ENCODE peak calls at places on chromosomes 6 and 20, in nine cellular contexts. Y, Q, S, Z, E, J, F, A and R are unnamed samples.

GRCh38 chr6:167573461-167574215 is 248.8 kb downstream of the TTLL2 start:
- DNase-seq in Y (peak), Q (no peak), S (no peak), Z (no peak), E (no peak), J (peak), F (no peak), A (peak), R (peak)

GRCh38 chr6:140225587-140226438 is 851.4 kb upstream of the CITED2 start:
- DNase-seq in Y (no peak), Q (no peak), S (peak), Z (no peak), E (no peak), J (peak), F (no peak), A (no peak), R (no peak)

GRCh38 chr20:46872315-46873211 is 22.1 kb upstream of the EYA2 start:
- DNase-seq in Y (no peak), Q (no peak), S (no peak), Z (no peak), E (no peak), J (peak), F (no peak), A (no peak), R (no peak)

GRCh38 chr6:134950482-134950881 is 581 bp upstream of the ALDH8A1 start:
- DNase-seq in Y (no peak), Q (no peak), S (no peak), Z (no peak), E (no peak), J (no peak), F (no peak), A (no peak), R (no peak)

GRCh38 chr20:1377984-1378742 is 14.7 kb downstream of the FKBP1A start:
- DNase-seq in Y (no peak), Q (no peak), S (peak), Z (no peak), E (peak), J (no peak), F (no peak), A (no peak), R (no peak)

GRCh38 chr6:138464085-138464484 is 35.2 kb downstream of the NHSL1 start:
- DNase-seq in Y (no peak), Q (no peak), S (no peak), Z (no peak), E (no peak), J (no peak), F (no peak), A (no peak), R (no peak)

GRCh38 chr6:34144581-34145160 is 1.2 kb downstream of the GRM4 start:
- DNase-seq in Y (no peak), Q (no peak), S (no peak), Z (no peak), E (no peak), J (no peak), F (no peak), A (no peak), R (no peak)

GRCh38 chr20:59071224-59071623 is 28.6 kb upstream of the PRELID3B start:
- DNase-seq in Y (no peak), Q (no peak), S (no peak), Z (no peak), E (no peak), J (no peak), F (no peak), A (no peak), R (no peak)

GRCh38 chr20:15584507-15584906 is 988.7 kb downstream of the KIF16B start:
- DNase-seq in Y (no peak), Q (no peak), S (no peak), Z (no peak), E (no peak), J (no peak), F (no peak), A (no peak), R (no peak)

GRCh38 chr6:136989591-136990578 is 54.9 kb downstream of the IL20RA start:
- DNase-seq in Y (peak), Q (no peak), S (no peak), Z (peak), E (no peak), J (peak), F (peak), A (no peak), R (no peak)

GRCh38 chr6:159094444-159095252 is 49.9 kb upstream of the TAGAP start:
- DNase-seq in Y (no peak), Q (no peak), S (no peak), Z (no peak), E (no peak), J (no peak), F (peak), A (no peak), R (no peak)

GRCh38 chr20:57621426-57622200 is 1.4 kb upstream of the ZBP1 start:
- DNase-seq in Y (no peak), Q (no peak), S (no peak), Z (no peak), E (no peak), J (no peak), F (no peak), A (peak), R (no peak)

GRCh38 chr20:24868396-24868927 is 80.6 kb upstream of the CST7 start:
- DNase-seq in Y (no peak), Q (no peak), S (peak), Z (no peak), E (no peak), J (no peak), F (no peak), A (no peak), R (no peak)

GRCh38 chr20:64050261-64051032 is 1.0 kb upstream of the SOX18 start:
- DNase-seq in Y (no peak), Q (no peak), S (no peak), Z (no peak), E (no peak), J (no peak), F (no peak), A (no peak), R (no peak)

GRCh38 chr6:2848851-2849250 is 7.2 kb upstream of the SERPINB1 start:
- DNase-seq in Y (no peak), Q (no peak), S (no peak), Z (no peak), E (no peak), J (no peak), F (no peak), A (no peak), R (no peak)

GRCh38 chr6:10194816-10195639 is 219.8 kb downstream of the TFAP2A start:
- DNase-seq in Y (no peak), Q (no peak), S (no peak), Z (no peak), E (no peak), J (no peak), F (peak), A (no peak), R (no peak)

GRCh38 chr6:9197726-9198125 is 762.4 kb upstream of the SLC35B3 start:
- DNase-seq in Y (no peak), Q (no peak), S (no peak), Z (no peak), E (no peak), J (no peak), F (no peak), A (no peak), R (no peak)

GRCh38 chr6:155330133-155330734 is 15.9 kb upstream of the TFB1M start:
- DNase-seq in Y (no peak), Q (no peak), S (no peak), Z (no peak), E (no peak), J (no peak), F (no peak), A (no peak), R (no peak)

GRCh38 chr20:61830241-61830930 is 235.3 kb downstream of the TAF4 start:
- DNase-seq in Y (no peak), Q (no peak), S (no peak), Z (no peak), E (no peak), J (no peak), F (no peak), A (no peak), R (no peak)

GRCh38 chr6:75094614-75095321 is 111.1 kb downstream of the COL12A1 start:
- DNase-seq in Y (no peak), Q (no peak), S (peak), Z (no peak), E (no peak), J (peak), F (no peak), A (no peak), R (no peak)

GRCh38 chr20:63014710-63015109 is 7.9 kb upstream of the BHLHE23 start:
- DNase-seq in Y (no peak), Q (no peak), S (no peak), Z (no peak), E (no peak), J (peak), F (no peak), A (no peak), R (no peak)

GRCh38 chr6:3324262-3324942 is 65.7 kb downstream of the PSMG4 start:
- DNase-seq in Y (no peak), Q (no peak), S (peak), Z (peak), E (peak), J (peak), F (peak), A (no peak), R (peak)

GRCh38 chr6:87473419-87473903 is 687 bp downstream of the SLC35A1 start:
- DNase-seq in Y (no peak), Q (peak), S (peak), Z (peak), E (no peak), J (peak), F (peak), A (no peak), R (no peak)

GRCh38 chr6:43952746-43953145 is 174.5 kb downstream of the MRPL14 start:
- DNase-seq in Y (no peak), Q (no peak), S (peak), Z (no peak), E (no peak), J (no peak), F (peak), A (no peak), R (no peak)

GRCh38 chr20:35741892-35742740 is at the start of gene RBM39:
- DNase-seq in Y (peak), Q (peak), S (peak), Z (peak), E (peak), J (peak), F (peak), A (peak), R (peak)
- TF ChIP-seq CTCF in Y (peak), Q (peak), S (peak), Z (peak), E (peak), J (peak), F (no peak), A (peak), R (no peak)

GRCh38 chr6:5645903-5646302 is 360.8 kb downstream of the NRN1 start:
- DNase-seq in Y (no peak), Q (no peak), S (no peak), Z (no peak), E (no peak), J (no peak), F (no peak), A (no peak), R (no peak)

GRCh38 chr6:5640614-5641013 is 366.1 kb downstream of the NRN1 start:
- DNase-seq in Y (no peak), Q (no peak), S (no peak), Z (no peak), E (no peak), J (no peak), F (no peak), A (no peak), R (no peak)

GRCh38 chr6:5644523-5645183 is 362.1 kb downstream of the NRN1 start:
- DNase-seq in Y (no peak), Q (no peak), S (no peak), Z (no peak), E (no peak), J (no peak), F (no peak), A (no peak), R (no peak)

DNA sequence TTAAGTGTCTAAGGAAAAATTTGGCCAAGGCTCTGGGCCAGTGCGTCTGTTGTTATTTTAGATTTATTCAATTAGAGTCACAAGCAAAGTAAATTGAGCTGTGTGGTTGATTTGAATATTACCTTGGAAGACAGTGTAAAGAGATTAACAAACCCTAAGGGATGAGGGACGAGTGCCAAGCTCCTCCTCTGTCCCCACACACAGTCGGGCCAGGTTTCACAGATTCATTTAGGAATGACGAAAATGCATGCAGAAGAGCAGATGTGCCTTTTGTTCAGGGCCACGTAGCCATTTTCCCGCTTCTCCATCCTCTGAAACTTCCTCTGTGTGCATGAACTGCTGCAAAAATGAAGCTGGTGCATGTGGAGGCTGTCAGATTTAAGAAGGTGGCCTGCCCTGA is 361.4 kb downstream of the NRN1 start:
- DNase-seq in Y (no peak), Q (no peak), S (no peak), Z (no peak), E (no peak), J (no peak), F (no peak), A (no peak), R (no peak)
- H3K4me3 ChIP-seq in Y (no peak), Q (no peak), S (no peak), Z (no peak), E (no peak), J (no peak), F (no peak), A (no peak), R (no peak)

DNA sequence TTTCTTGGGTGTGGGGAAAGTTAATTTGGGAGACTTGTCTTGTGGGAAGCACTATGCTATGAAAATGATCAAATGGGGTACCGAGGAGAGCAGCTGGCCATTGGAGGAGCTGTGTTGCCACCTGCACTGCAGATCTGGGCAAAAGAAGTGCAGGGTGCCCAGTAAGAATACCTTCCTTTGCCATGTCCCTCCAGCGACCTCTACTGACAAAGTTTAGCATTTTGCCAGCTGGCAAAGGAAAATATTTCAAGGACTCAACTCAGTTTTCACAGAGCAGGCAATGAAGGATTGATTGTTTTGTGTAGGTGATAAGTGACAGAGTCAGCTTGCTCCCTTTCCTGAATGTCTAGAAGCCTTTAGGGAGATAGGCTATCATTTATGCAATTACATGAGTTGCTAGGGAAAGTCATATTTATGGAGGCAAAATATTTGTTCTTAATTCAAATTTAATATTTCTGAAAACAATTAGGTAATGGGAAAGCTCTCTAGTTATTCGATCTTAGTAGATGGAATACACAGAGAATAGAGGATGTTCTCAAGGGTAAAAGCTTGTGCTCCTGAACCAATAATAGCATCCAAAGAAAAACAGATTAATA is 118.4 kb downstream of the FARS2 start:
- DNase-seq in Y (no peak), Q (no peak), S (peak), Z (no peak), E (no peak), J (peak), F (no peak), A (no peak), R (no peak)
- TF ChIP-seq CTCF in Y (no peak), Q (no peak), S (peak), Z (peak), E (peak), J (peak), F (peak), A (no peak), R (no peak)

GRCh38 chr6:36533321-36533720 is 14.0 kb downstream of the STK38 start:
- DNase-seq in Y (no peak), Q (no peak), S (no peak), Z (no peak), E (no peak), J (no peak), F (no peak), A (no peak), R (no peak)
- H3K4me3 ChIP-seq in Y (no peak), Q (no peak), S (no peak), Z (no peak), E (no peak), J (no peak), F (no peak), A (no peak), R (no peak)

GRCh38 chr6:31827286-31828079 is at the start of gene HSPA1B:
- DNase-seq in Y (peak), Q (peak), S (peak), Z (peak), E (peak), J (peak), F (peak), A (peak), R (peak)
- TF ChIP-seq CTCF in Y (peak), Q (no peak), S (no peak), Z (no peak), E (no peak), J (no peak), F (no peak), A (peak), R (no peak)

GRCh38 chr6:106163966-106164877 is 78.1 kb downstream of the PRDM1 start:
- DNase-seq in Y (no peak), Q (peak), S (peak), Z (no peak), E (no peak), J (peak), F (peak), A (no peak), R (no peak)
- H3K4me3 ChIP-seq in Y (no peak), Q (peak), S (peak), Z (no peak), E (no peak), J (no peak), F (no peak), A (no peak), R (no peak)